ENCODE peak calls at places on chromosomes 4 and X, in six cellular contexts. X, H, D, R, O and Z are unnamed samples.

GRCh38 chrX:39928704-39929439 is 168.9 kb downstream of the BCOR start:
- DNase-seq in X (no peak), H (no peak), D (no peak), R (no peak), O (no peak), Z (no peak)

GRCh38 chrX:132365490-132365889 is 123.3 kb downstream of the MBNL3 start:
- DNase-seq in X (no peak), H (no peak), D (no peak), R (no peak), O (no peak), Z (no peak)

GRCh38 chr4:89737888-89738287 is 99.1 kb downstream of the SNCA start:
- DNase-seq in X (no peak), H (no peak), D (no peak), R (no peak), O (no peak), Z (no peak)

GRCh38 chrX:10617186-10617963 is 3.0 kb downstream of the MID1 start:
- DNase-seq in X (no peak), H (no peak), D (no peak), R (no peak), O (no peak), Z (no peak)

GRCh38 chrX:97597954-97598353 is 714.2 kb downstream of the RPA4 start:
- DNase-seq in X (no peak), H (no peak), D (peak; percentile 38), R (no peak), O (no peak), Z (peak; percentile 78)

GRCh38 chr4:98430708-98431403 is 169.7 kb downstream of the RAP1GDS1 start:
- DNase-seq in X (no peak), H (peak; percentile 70), D (no peak), R (no peak), O (peak; percentile 96), Z (peak; percentile 61)

GRCh38 chrX:118652717-118653116 is 74.7 kb upstream of the IL13RA1 start:
- DNase-seq in X (no peak), H (no peak), D (no peak), R (no peak), O (peak; percentile 58), Z (no peak)

GRCh38 chr4:176547005-176547404 is 227.2 kb downstream of the SPCS3 start:
- DNase-seq in X (no peak), H (peak; percentile 88), D (no peak), R (no peak), O (peak; percentile 92), Z (no peak)

GRCh38 chrX:151828434-151829080 is 84.1 kb upstream of the MAGEA4 start:
- DNase-seq in X (no peak), H (no peak), D (no peak), R (no peak), O (no peak), Z (no peak)

GRCh38 chr4:90695411-90695810 is 568.2 kb downstream of the CCSER1 start:
- DNase-seq in X (no peak), H (no peak), D (no peak), R (no peak), O (no peak), Z (no peak)

GRCh38 chrX:104166735-104167436 is 633 bp downstream of the FAM199X start:
- DNase-seq in X (no peak), H (peak; percentile 5), D (no peak), R (no peak), O (no peak), Z (peak; percentile 16)
- H3K18ac ChIP-seq in X (no peak overlapping the region), H (peak overlapping the region; percentile 94), D (no peak overlapping the region), R (peak overlapping the region; percentile 83), O (no peak overlapping the region), Z (peak overlapping the region; percentile 32)

GRCh38 chr4:103645991-103646390 is 73.8 kb downstream of the TACR3 start:
- DNase-seq in X (no peak), H (no peak), D (no peak), R (no peak), O (no peak), Z (no peak)

DNA sequence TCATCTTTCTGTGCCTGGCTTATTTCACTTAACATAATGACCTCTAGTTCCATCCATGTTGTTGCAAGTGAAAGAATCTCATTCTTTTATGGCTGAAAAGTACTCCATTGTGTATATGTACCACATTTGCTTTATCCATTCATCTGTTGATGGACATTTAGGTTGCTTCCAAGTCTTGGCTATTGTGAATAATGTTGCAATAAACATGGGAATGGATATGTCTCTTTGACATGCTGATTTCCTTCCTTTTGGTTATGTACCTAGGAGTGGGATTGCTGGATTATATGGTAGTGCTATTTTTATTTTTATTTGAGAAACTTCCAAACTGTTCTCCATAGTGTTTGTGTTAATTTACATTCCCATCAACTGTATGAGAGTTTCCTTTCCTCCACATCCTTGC is 71.2 kb downstream of the TACR3 start:
- DNase-seq in X (no peak), H (no peak), D (no peak), R (no peak), O (no peak), Z (no peak)
- H2BK15ac ChIP-seq in X (no peak overlapping the region), H (no peak overlapping the region), D (no peak overlapping the region), R (no peak overlapping the region), O (no peak overlapping the region), Z (no peak overlapping the region)

GRCh38 chrX:85244411-85245210 is 820 bp downstream of the ZNF711 start:
- DNase-seq in X (peak; percentile 43), H (peak; percentile 44), D (no peak), R (peak; percentile 14), O (peak; percentile 7), Z (peak; percentile 57)
- H3K18ac ChIP-seq in X (peak overlapping the region; percentile 71), H (no peak overlapping the region), D (peak overlapping the region; percentile 91), R (peak overlapping the region; percentile 93), O (no peak overlapping the region), Z (peak overlapping the region; percentile 47)

GRCh38 chr4:64330143-64330542 is 79.1 kb downstream of the TECRL start:
- DNase-seq in X (no peak), H (no peak), D (no peak), R (no peak), O (no peak), Z (no peak)

GRCh38 chr4:64340243-64341110 is 68.8 kb downstream of the TECRL start:
- DNase-seq in X (no peak), H (no peak), D (no peak), R (no peak), O (no peak), Z (peak; percentile 4)

DNA sequence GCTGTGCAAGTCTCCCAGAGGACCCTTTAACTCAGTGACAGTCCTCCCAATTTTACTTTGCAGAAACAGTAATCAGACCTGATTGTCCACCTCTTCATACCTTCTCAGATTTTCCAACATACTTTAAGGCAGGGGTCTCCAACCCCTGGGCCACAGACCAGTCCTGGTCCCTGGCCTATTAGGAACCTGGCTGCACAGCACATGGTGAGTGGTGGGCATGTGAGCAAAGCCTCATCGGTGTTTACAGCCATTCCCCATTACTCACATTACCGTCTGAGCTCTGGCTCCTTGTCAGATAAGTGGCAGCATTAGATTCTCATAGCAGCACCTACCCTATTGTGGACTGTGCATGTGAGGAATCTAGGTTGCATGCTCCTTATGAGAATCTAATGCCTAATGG is 74.3 kb downstream of the TECRL start:
- DNase-seq in X (no peak), H (no peak), D (no peak), R (no peak), O (no peak), Z (no peak)
- H2BK15ac ChIP-seq in X (no peak overlapping the region), H (no peak overlapping the region), D (no peak overlapping the region), R (no peak overlapping the region), O (no peak overlapping the region), Z (no peak overlapping the region)

GRCh38 chr4:7020856-7021255 is 22.3 kb upstream of the TADA2B start:
- DNase-seq in X (no peak), H (no peak), D (no peak), R (no peak), O (no peak), Z (no peak)
- H3K18ac ChIP-seq in X (no peak overlapping the region), H (no peak overlapping the region), D (no peak overlapping the region), R (no peak overlapping the region), O (no peak overlapping the region), Z (no peak overlapping the region)

GRCh38 chrX:110136136-110136535 is 133.2 kb downstream of the TMEM164 start:
- DNase-seq in X (no peak), H (no peak), D (no peak), R (no peak), O (no peak), Z (no peak)
- H2BK15ac ChIP-seq in X (no peak overlapping the region), H (no peak overlapping the region), D (no peak overlapping the region), R (no peak overlapping the region), O (no peak overlapping the region), Z (no peak overlapping the region)

GRCh38 chr4:70705146-70705855 is 16.5 kb upstream of the RUFY3 start:
- DNase-seq in X (peak; percentile 80), H (peak; percentile 70), D (peak; percentile 73), R (peak; percentile 72), O (peak; percentile 46), Z (peak; percentile 84)

GRCh38 chr4:70704333-70705145 is 16.2 kb downstream of the UTP3 start:
- DNase-seq in X (peak; percentile 84), H (peak; percentile 78), D (peak; percentile 89), R (peak; percentile 80), O (peak; percentile 67), Z (peak; percentile 95)

GRCh38 chr4:70706516-70706915 is 15.2 kb upstream of the RUFY3 start:
- DNase-seq in X (no peak), H (peak; percentile 21), D (no peak), R (no peak), O (peak; percentile 16), Z (no peak)

GRCh38 chr4:70703695-70704332 is 15.5 kb downstream of the UTP3 start:
- DNase-seq in X (no peak), H (peak; percentile 51), D (no peak), R (peak; percentile 21), O (peak; percentile 83), Z (no peak)

GRCh38 chr4:70705856-70706461 is 15.8 kb upstream of the RUFY3 start:
- DNase-seq in X (no peak), H (no peak), D (no peak), R (no peak), O (peak; percentile 54), Z (no peak)
- H3K18ac ChIP-seq in X (peak overlapping the region; percentile 36), H (no peak overlapping the region), D (no peak overlapping the region), R (no peak overlapping the region), O (peak overlapping the region; percentile 58), Z (peak overlapping the region; percentile 95)

GRCh38 chr4:114028071-114028470 is 48.6 kb upstream of the ARSJ start:
- DNase-seq in X (no peak), H (no peak), D (no peak), R (no peak), O (peak; percentile 9), Z (no peak)
- H2BK15ac ChIP-seq in X (no peak overlapping the region), H (no peak overlapping the region), D (no peak overlapping the region), R (no peak overlapping the region), O (no peak overlapping the region), Z (no peak overlapping the region)